ENCODE peak calls at places on chromosome 7, in seven cellular contexts. E, Q, P, H, X, F and U are unnamed samples.

GRCh38 chr7:94240902-94241301 is 153.8 kb upstream of the COL1A2 start:
- DNase-seq in E (no peak), Q (no peak), P (peak; percentile 28), H (no peak), X (no peak), F (no peak), U (no peak)

GRCh38 chr7:94054130-94054529 is 50.0 kb upstream of the BET1 start:
- DNase-seq in E (no peak), Q (no peak), P (no peak), H (no peak), X (no peak), F (no peak), U (no peak)

GRCh38 chr7:86148501-86148900 is 495.2 kb upstream of the GRM3 start:
- DNase-seq in E (no peak), Q (no peak), P (no peak), H (no peak), X (no peak), F (no peak), U (no peak)

GRCh38 chr7:95922191-95922590 is 149.8 kb downstream of the DYNC1I1 start:
- DNase-seq in E (no peak), Q (no peak), P (no peak), H (no peak), X (no peak), F (no peak), U (peak; percentile 2)

GRCh38 chr7:155803418-155804376 is 8.6 kb downstream of the SHH start:
- DNase-seq in E (no peak), Q (no peak), P (no peak), H (peak; percentile 89), X (no peak), F (no peak), U (no peak)

GRCh38 chr7:137135654-137136350 is 207.7 kb downstream of the PTN start:
- DNase-seq in E (no peak), Q (no peak), P (peak; percentile 25), H (no peak), X (no peak), F (no peak), U (no peak)

GRCh38 chr7:71636329-71636728 is 504.4 kb downstream of the GALNT17 start:
- DNase-seq in E (no peak), Q (no peak), P (peak; percentile 49), H (no peak), X (no peak), F (no peak), U (no peak)

GRCh38 chr7:151088856-151089699 is 2.8 kb downstream of the AGAP3 start:
- DNase-seq in E (no peak), Q (no peak), P (peak; percentile 62), H (peak; percentile 56), X (peak; percentile 65), F (peak; percentile 78), U (no peak)

GRCh38 chr7:895451-896052 is 19.2 kb downstream of the GET4 start:
- DNase-seq in E (no peak), Q (no peak), P (no peak), H (peak; percentile 34), X (peak; percentile 11), F (no peak), U (no peak)

GRCh38 chr7:49623943-49624342 is 149.5 kb upstream of the VWC2 start:
- DNase-seq in E (no peak), Q (no peak), P (no peak), H (no peak), X (no peak), F (no peak), U (no peak)

GRCh38 chr7:99497771-99498545 is 2.1 kb downstream of the ZNF394 start:
- DNase-seq in E (no peak), Q (no peak), P (no peak), H (no peak), X (no peak), F (no peak), U (no peak)

GRCh38 chr7:121001932-121002754 is 13.6 kb downstream of the CPED1 start:
- DNase-seq in E (no peak), Q (no peak), P (peak; percentile 16), H (no peak), X (no peak), F (no peak), U (no peak)

GRCh38 chr7:141700848-141701371 is 1.1 kb downstream of the DENND11 start:
- DNase-seq in E (no peak), Q (no peak), P (no peak), H (peak; percentile 35), X (no peak), F (no peak), U (no peak)

GRCh38 chr7:19558527-19558926 is 150.3 kb downstream of the POLR1F start:
- DNase-seq in E (no peak), Q (no peak), P (peak; percentile 81), H (no peak), X (no peak), F (no peak), U (no peak)

GRCh38 chr7:2954433-2954853 is 89.2 kb downstream of the CARD11 start:
- DNase-seq in E (no peak), Q (no peak), P (no peak), H (peak; percentile 43), X (no peak), F (no peak), U (no peak)

GRCh38 chr7:74134117-74134539 is 40.0 kb upstream of the EIF4H start:
- DNase-seq in E (no peak), Q (no peak), P (no peak), H (no peak), X (no peak), F (no peak), U (no peak)

GRCh38 chr7:37977243-37977642 is 56.8 kb downstream of the EPDR1 start:
- DNase-seq in E (no peak), Q (no peak), P (no peak), H (no peak), X (no peak), F (no peak), U (no peak)

DNA sequence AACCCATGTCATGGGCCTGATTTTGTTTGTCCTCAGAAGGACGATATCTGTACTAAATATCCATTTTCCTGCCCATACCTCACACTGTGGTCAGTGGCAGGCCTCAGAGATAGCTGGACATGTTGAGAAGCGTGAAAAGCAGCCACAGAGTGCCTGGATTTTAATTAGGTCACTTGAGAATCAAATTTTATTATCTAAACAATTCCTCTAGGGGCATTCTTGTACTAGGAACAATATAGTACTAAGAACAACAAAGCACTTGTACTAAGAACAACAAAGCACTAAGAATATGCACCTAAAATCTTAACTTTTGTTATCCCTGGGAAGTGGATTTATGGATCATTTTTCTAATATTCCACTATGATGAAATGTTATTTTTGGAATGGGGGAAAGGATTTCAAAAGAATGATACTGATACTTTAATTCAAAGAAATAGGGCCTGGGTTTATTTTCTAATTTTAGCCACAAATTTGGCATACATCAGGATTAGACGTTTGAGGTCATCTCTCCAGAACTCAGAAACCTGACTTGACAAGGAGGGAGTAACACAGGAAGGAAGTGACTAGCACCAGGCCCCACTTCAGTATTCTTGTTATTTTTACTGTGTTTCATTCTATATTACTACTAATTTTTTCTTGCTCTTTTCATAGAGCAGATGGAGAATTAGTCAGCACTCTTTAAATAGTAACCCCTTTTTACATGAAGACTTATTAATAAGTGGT is 112.2 kb downstream of the EXOC4 start:
- DNase-seq in E (no peak), Q (no peak), P (peak; percentile 59), H (no peak), X (no peak), F (no peak), U (no peak)
- TF ChIP-seq CTCF in E (no peak), Q (no peak), P (no peak), H (no peak), X (no peak), F (no peak), U (no peak)

DNA sequence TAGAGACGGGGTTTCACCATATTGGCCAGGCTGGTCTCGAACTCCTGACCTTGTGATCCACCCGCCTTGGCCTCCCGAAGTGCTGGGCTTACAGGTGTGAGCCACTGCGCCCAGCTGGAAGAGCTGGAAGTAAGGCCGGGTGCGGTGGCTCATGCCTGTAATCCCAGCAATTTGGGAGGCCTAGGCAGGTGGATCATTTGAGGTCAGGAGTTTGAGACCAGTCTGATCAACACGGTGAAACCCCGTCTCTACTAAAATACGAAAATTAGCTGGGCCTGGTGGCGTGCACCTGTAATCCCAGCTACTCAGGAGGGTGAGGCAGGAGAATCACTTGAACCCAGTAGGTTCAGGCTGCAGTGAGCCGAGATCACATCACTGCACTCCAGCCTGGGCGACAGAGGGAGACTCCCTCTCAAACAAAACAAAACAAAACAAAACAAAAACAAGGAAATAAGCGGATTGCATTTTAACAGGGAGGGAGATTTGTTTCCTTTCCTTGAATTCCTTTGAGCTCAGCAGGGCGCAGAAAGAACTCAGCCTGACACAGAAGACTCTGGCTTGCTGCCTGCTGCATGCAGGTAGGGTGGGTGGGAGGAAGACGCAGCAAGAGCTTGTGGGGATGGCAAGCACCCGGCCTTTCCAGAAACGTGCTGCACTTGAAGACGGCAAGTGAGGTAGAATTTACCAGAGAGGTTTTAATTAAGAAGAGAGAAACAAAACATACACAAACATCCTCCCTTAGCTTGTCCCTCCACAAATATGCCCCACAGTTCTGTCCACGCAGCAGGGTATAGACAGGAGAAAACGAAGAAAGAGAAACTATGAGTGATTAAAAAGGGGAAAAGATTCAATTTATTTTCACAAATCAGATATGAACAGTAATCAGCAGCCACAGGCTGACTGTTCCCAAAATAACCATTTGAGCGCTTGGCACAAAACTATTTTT is 148.0 kb downstream of the RNF216 start:
- DNase-seq in E (no peak), Q (no peak), P (peak; percentile 34), H (no peak), X (no peak), F (no peak), U (no peak)
- H3K4me3 ChIP-seq in E (no peak overlapping the region), Q (no peak overlapping the region), P (no peak overlapping the region), H (no peak overlapping the region), X (peak overlapping the region; percentile 2), F (no peak overlapping the region), U (no peak overlapping the region)

GRCh38 chr7:101702362-101702850 is 73.3 kb upstream of the MYL10 start:
- DNase-seq in E (no peak), Q (no peak), P (no peak), H (peak; percentile 70), X (no peak), F (no peak), U (no peak)
- TF ChIP-seq CTCF in E (peak; percentile 13), Q (no peak), P (no peak), H (peak; percentile 28), X (no peak), F (no peak), U (no peak)

GRCh38 chr7:149237502-149237901 is 1.9 kb upstream of the ZNF212 start:
- DNase-seq in E (no peak), Q (no peak), P (no peak), H (no peak), X (no peak), F (no peak), U (no peak)

GRCh38 chr7:149238051-149238450 is 1.4 kb upstream of the ZNF212 start:
- DNase-seq in E (no peak), Q (no peak), P (no peak), H (no peak), X (no peak), F (no peak), U (no peak)

GRCh38 chr7:149241695-149242094 is 2.2 kb downstream of the ZNF212 start:
- DNase-seq in E (no peak), Q (no peak), P (no peak), H (no peak), X (no peak), F (no peak), U (no peak)

GRCh38 chr7:149239345-149240143 is at the start of gene ZNF212:
- DNase-seq in E (peak; percentile 58), Q (peak; percentile 76), P (peak; percentile 90), H (peak; percentile 94), X (peak; percentile 90), F (peak; percentile 91), U (peak; percentile 46)

DNA sequence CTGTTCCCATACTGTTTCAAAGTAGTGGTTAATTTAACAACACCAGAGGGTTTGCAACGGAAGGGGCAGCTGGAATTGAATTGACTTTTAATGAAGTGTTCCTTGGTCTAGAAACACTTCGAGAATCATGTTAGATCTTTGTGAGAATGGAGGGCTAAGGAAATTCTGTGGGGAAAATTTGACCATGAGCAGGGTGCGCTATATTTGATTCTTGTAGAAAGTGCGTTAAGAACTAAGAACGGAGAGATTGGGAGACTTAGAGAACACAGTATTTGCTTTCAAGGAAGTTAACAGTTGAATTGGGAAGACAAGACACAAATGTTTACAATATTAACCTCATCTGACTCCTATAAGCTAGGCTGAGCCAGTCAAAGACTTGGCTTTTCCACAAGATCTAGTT is 1.2 kb downstream of the ZNF212 start:
- DNase-seq in E (no peak), Q (no peak), P (no peak), H (no peak), X (no peak), F (no peak), U (no peak)
- H3K4me3 ChIP-seq in E (peak overlapping the region; percentile 97), Q (peak overlapping the region; percentile 81), P (peak overlapping the region; percentile 63), H (no peak overlapping the region), X (peak overlapping the region; percentile 94), F (peak overlapping the region; percentile 97), U (peak overlapping the region; percentile 80)